ENCODE peak calls at places on chromosome 13, in six cellular contexts. P is ovary, C is H1, A is suprapubic skin, B is sigmoid colon, O is GM12878. I is an unnamed sample.
A peak's percentile ranks its signal among the peaks of the same experiment; 100 is the strongest.

GRCh38 chr13:99659234-99659633 is 158.0 kb downstream of the TM9SF2 start:
- DNase-seq in P (no peak), C (no peak), A (no peak), B (no peak), O (no peak), I (no peak)

GRCh38 chr13:101258071-101258470 is 158.2 kb downstream of the NALCN start:
- DNase-seq in P (no peak), C (no peak), A (no peak), B (no peak), O (peak; percentile 66), I (no peak)

GRCh38 chr13:46172531-46172991 is 9.4 kb downstream of the LCP1 start:
- DNase-seq in P (no peak), C (no peak), A (no peak), B (no peak), O (no peak), I (no peak)

GRCh38 chr13:105363747-105364177 is 1171.7 kb downstream of the EFNB2 start:
- DNase-seq in P (no peak), C (no peak), A (no peak), B (no peak), O (no peak), I (no peak)

GRCh38 chr13:77222909-77223308 is 104.0 kb downstream of the MYCBP2 start:
- DNase-seq in P (no peak), C (no peak), A (no peak), B (no peak), O (no peak), I (no peak)

GRCh38 chr13:84962849-84963248 is 836.4 kb downstream of the SLITRK6 start:
- DNase-seq in P (no peak), C (no peak), A (no peak), B (no peak), O (no peak), I (no peak)

GRCh38 chr13:61685683-61686013 is 270.0 kb upstream of the PCDH20 start:
- DNase-seq in P (no peak), C (no peak), A (no peak), B (no peak), O (no peak), I (no peak)

GRCh38 chr13:79919109-79919508 is 421.8 kb downstream of the SPRY2 start:
- DNase-seq in P (no peak), C (no peak), A (no peak), B (no peak), O (no peak), I (no peak)

GRCh38 chr13:40812724-40813445 is 23.5 kb downstream of the SLC25A15 start:
- DNase-seq in P (no peak), C (no peak), A (no peak), B (no peak), O (no peak), I (no peak)

GRCh38 chr13:93800342-93800741 is 573.7 kb downstream of the GPC6 start:
- DNase-seq in P (no peak), C (no peak), A (no peak), B (no peak), O (no peak), I (no peak)

GRCh38 chr13:75715598-75716523 is 79.7 kb downstream of the LMO7 start:
- DNase-seq in P (no peak), C (no peak), A (no peak), B (no peak), O (peak; percentile 41), I (no peak)

GRCh38 chr13:23673354-23673753 is 103.1 kb downstream of the TNFRSF19 start:
- DNase-seq in P (no peak), C (no peak), A (no peak), B (no peak), O (no peak), I (no peak)

GRCh38 chr13:104206450-104207044 is 1140.3 kb upstream of the SLC10A2 start:
- DNase-seq in P (no peak), C (no peak), A (no peak), B (no peak), O (no peak), I (no peak)

GRCh38 chr13:27966641-27967202 is 2.4 kb downstream of the CDX2 start:
- DNase-seq in P (no peak), C (peak; percentile 80), A (no peak), B (no peak), O (no peak), I (no peak)

GRCh38 chr13:32415019-32415418 is 12.9 kb downstream of the N4BP2L1 start:
- DNase-seq in P (no peak), C (no peak), A (no peak), B (no peak), O (no peak), I (no peak)

GRCh38 chr13:82747948-82748347 is 1134.3 kb downstream of the SLITRK1 start:
- DNase-seq in P (no peak), C (no peak), A (no peak), B (no peak), O (no peak), I (no peak)

GRCh38 chr13:27967203-27967735 is 1.8 kb downstream of the CDX2 start:
- DNase-seq in P (no peak), C (no peak), A (no peak), B (no peak), O (no peak), I (no peak)

GRCh38 chr13:75416327-75417005 is 65.5 kb downstream of the TBC1D4 start:
- DNase-seq in P (no peak), C (no peak), A (no peak), B (no peak), O (peak; percentile 36), I (no peak)

GRCh38 chr13:81738364-81738763 is 1397.4 kb upstream of the SPRY2 start:
- DNase-seq in P (no peak), C (no peak), A (no peak), B (no peak), O (no peak), I (no peak)

GRCh38 chr13:74243637-74244526 is 109.7 kb upstream of the KLF12 start:
- DNase-seq in P (no peak), C (no peak), A (no peak), B (no peak), O (no peak), I (no peak)

GRCh38 chr13:107329991-107330390 is 762.1 kb upstream of the ARGLU1 start:
- DNase-seq in P (no peak), C (no peak), A (no peak), B (no peak), O (no peak), I (no peak)

GRCh38 chr13:43797869-43798268 is 11.1 kb upstream of the ENOX1 start:
- DNase-seq in P (no peak), C (no peak), A (no peak), B (no peak), O (no peak), I (no peak)

GRCh38 chr13:44300895-44301638 is 72.6 kb upstream of the SERP2 start:
- DNase-seq in P (peak; percentile 45), C (no peak), A (no peak), B (peak; percentile 75), O (peak; percentile 56), I (no peak)

GRCh38 chr13:44188257-44188656 is 185.4 kb upstream of the SERP2 start:
- DNase-seq in P (no peak), C (no peak), A (no peak), B (no peak), O (no peak), I (no peak)

GRCh38 chr13:37868691-37869505 is 674 bp downstream of the TRPC4 start:
- DNase-seq in P (no peak), C (peak; percentile 66), A (no peak), B (no peak), O (no peak), I (no peak)

GRCh38 chr13:22061371-22061805 is 390.5 kb downstream of the FGF9 start:
- DNase-seq in P (no peak), C (no peak), A (no peak), B (no peak), O (peak; percentile 51), I (no peak)

GRCh38 chr13:22121340-22121739 is 450.5 kb downstream of the FGF9 start:
- DNase-seq in P (no peak), C (no peak), A (no peak), B (no peak), O (peak; percentile 49), I (no peak)

GRCh38 chr13:110442946-110443632 is 118.4 kb downstream of the RAB20 start:
- DNase-seq in P (no peak), C (no peak), A (no peak), B (no peak), O (no peak), I (no peak)

GRCh38 chr13:70923863-70924752 is 815.9 kb upstream of the KLHL1 start:
- DNase-seq in P (peak; percentile 11), C (no peak), A (no peak), B (no peak), O (no peak), I (no peak)

GRCh38 chr13:58858870-58859371 is 1227.4 kb downstream of the PCDH17 start:
- DNase-seq in P (no peak), C (no peak), A (no peak), B (no peak), O (no peak), I (no peak)

GRCh38 chr13:81726037-81726726 is 1385.3 kb upstream of the SPRY2 start:
- DNase-seq in P (no peak), C (no peak), A (no peak), B (no peak), O (no peak), I (no peak)

GRCh38 chr13:30396434-30397075 is 25.7 kb upstream of the UBE2L5 start:
- DNase-seq in P (no peak), C (no peak), A (no peak), B (no peak), O (no peak), I (no peak)

GRCh38 chr13:30398601-30399072 is 23.7 kb upstream of the UBE2L5 start:
- DNase-seq in P (no peak), C (no peak), A (no peak), B (no peak), O (no peak), I (no peak)

GRCh38 chr13:30400376-30400775 is 21.9 kb upstream of the UBE2L5 start:
- DNase-seq in P (no peak), C (no peak), A (no peak), B (no peak), O (no peak), I (no peak)

GRCh38 chr13:30394798-30395191 is 27.5 kb upstream of the UBE2L5 start:
- DNase-seq in P (no peak), C (no peak), A (no peak), B (no peak), O (peak; percentile 61), I (no peak)

GRCh38 chr13:30395192-30396158 is 26.8 kb upstream of the UBE2L5 start:
- DNase-seq in P (peak; percentile 90), C (peak; percentile 69), A (peak; percentile 98), B (peak; percentile 99), O (peak; percentile 60), I (peak; percentile 99)
- TF ChIP-seq POLR2A in P (no peak), C (peak; percentile 35), A (peak; percentile 28), B (peak; percentile 38), O (peak; percentile 34), I (peak; percentile 51)

GRCh38 chr13:47548294-47548825 is 452.7 kb downstream of the SUCLA2 start:
- DNase-seq in P (no peak), C (no peak), A (no peak), B (no peak), O (no peak), I (no peak)
- H3K27ac ChIP-seq in P (no peak overlapping the region), C (no peak overlapping the region), A (no peak overlapping the region), B (no peak overlapping the region), O (no peak overlapping the region), I (no peak overlapping the region)

GRCh38 chr13:97521726-97522125 is 87.8 kb downstream of the RAP2A start:
- DNase-seq in P (no peak), C (no peak), A (no peak), B (no peak), O (no peak), I (no peak)
- TF ChIP-seq EP300 in P (no peak), C (no peak), A (no peak), B (no peak), O (no peak), I (no peak)

GRCh38 chr13:20590568-20590967 is 23.6 kb downstream of the IFT88 start:
- DNase-seq in P (no peak), C (no peak), A (no peak), B (no peak), O (no peak), I (no peak)
- TF ChIP-seq POLR2A in P (no peak), C (no peak), A (no peak), B (no peak), O (no peak), I (no peak)